ENCODE peak calls at places on chromosomes 11 and 22, in ten cellular contexts. Y is activated T-cell treated with anti-CD3 and anti-CD28 coated beads for 24 hours; Z is naive thymus-derived CD8-positive, alpha-beta T cell; W is OCI-M1; J is stomach; R is neural progenitor cell; M is non-pigmented ciliary epithelial cell; P is iPS-NIHi11; N is AML-193; O is NCI-H1092. B is an unnamed sample.

GRCh38 chr11:77522215-77522614 is 48.3 kb upstream of the PAK1 start:
- DNase-seq in N (no peak), O (no peak), J (no peak), W (no peak), R (no peak), Z (no peak), M (peak), P (no peak), Y (no peak), B (no peak)

GRCh38 chr11:133162228-133162627 is 370.1 kb downstream of the OPCML start:
- DNase-seq in Z (no peak), N (no peak), O (no peak), J (peak), Y (no peak), R (no peak), M (no peak), W (no peak), P (no peak), B (no peak)

GRCh38 chr11:19929147-19929546 is 216.5 kb downstream of the NAV2 start:
- DNase-seq in O (no peak), M (no peak), P (no peak), W (no peak), Z (no peak), N (no peak), Y (no peak), R (no peak), J (no peak), B (no peak)

GRCh38 chr11:45929486-45930030 is 7.1 kb downstream of the LARGE2 start:
- DNase-seq in O (no peak), J (no peak), N (no peak), Z (no peak), P (no peak), M (no peak), W (no peak), Y (no peak), R (no peak), B (no peak)

GRCh38 chr22:20567993-20568417 is 60.6 kb downstream of the MED15 start:
- DNase-seq in N (no peak), Y (no peak), M (no peak), W (no peak), J (no peak), P (peak), Z (no peak), R (no peak), O (no peak), B (peak)

GRCh38 chr11:119832132-119832531 is 103.1 kb upstream of the NECTIN1 start:
- DNase-seq in P (no peak), Z (no peak), N (no peak), O (peak), M (no peak), R (no peak), Y (no peak), W (no peak), J (no peak), B (no peak)

GRCh38 chr22:37193629-37194191 is 5.7 kb upstream of the C1QTNF6 start:
- DNase-seq in M (no peak), N (no peak), R (no peak), Y (peak), W (peak), O (no peak), P (no peak), J (no peak), Z (peak), B (no peak)

GRCh38 chr22:38657248-38657909 is 941 bp downstream of the CBY1 start:
- DNase-seq in Z (peak), N (peak), J (no peak), M (no peak), O (no peak), R (peak), Y (peak), W (peak), P (no peak), B (peak)

GRCh38 chr11:115958089-115959000 is 454.1 kb upstream of the CADM1 start:
- DNase-seq in J (no peak), M (no peak), O (peak), P (peak), W (no peak), Z (no peak), N (no peak), Y (no peak), R (no peak), B (no peak)

GRCh38 chr22:32991353-32992115 is 66.6 kb downstream of the SYN3 start:
- DNase-seq in R (no peak), Z (no peak), W (no peak), M (no peak), O (no peak), P (no peak), N (no peak), J (no peak), Y (no peak), B (peak)

GRCh38 chr11:62398011-62398994 is 20.5 kb upstream of the SCGB1A1 start:
- DNase-seq in Y (no peak), M (no peak), J (no peak), N (no peak), O (no peak), P (no peak), W (no peak), R (no peak), Z (no peak), B (no peak)

GRCh38 chr11:312092-312816 is 1.6 kb upstream of the IFITM1 start:
- DNase-seq in O (no peak), W (no peak), N (no peak), J (no peak), M (no peak), Y (no peak), P (no peak), Z (no peak), R (no peak), B (no peak)

GRCh38 chr11:15145635-15146034 is 30.9 kb downstream of the INSC start:
- DNase-seq in O (no peak), N (no peak), M (no peak), J (peak), R (no peak), P (no peak), Y (no peak), Z (no peak), W (peak), B (no peak)

GRCh38 chr11:3894128-3894731 is 38.8 kb downstream of the STIM1 start:
- DNase-seq in W (peak), Y (no peak), R (no peak), P (no peak), J (no peak), N (peak), M (no peak), Z (no peak), O (no peak), B (no peak)

GRCh38 chr22:25068701-25069100 is 116.2 kb downstream of the KIAA1671 start:
- DNase-seq in Z (peak), W (no peak), M (no peak), J (no peak), P (no peak), N (no peak), Y (no peak), O (no peak), R (no peak), B (peak)

GRCh38 chr22:22031183-22031560 is 48.6 kb upstream of the TOP3B start:
- DNase-seq in P (no peak), R (no peak), J (no peak), Y (no peak), Z (no peak), M (no peak), N (no peak), W (no peak), O (no peak), B (no peak)

GRCh38 chr22:22903355-22903777 is 15.8 kb downstream of the IGLL5 start:
- DNase-seq in P (no peak), W (no peak), M (no peak), N (no peak), Y (no peak), J (no peak), O (no peak), R (no peak), Z (no peak), B (peak)

GRCh38 chr11:43486141-43486540 is 127.4 kb downstream of the TTC17 start:
- DNase-seq in W (no peak), N (no peak), Z (no peak), R (no peak), O (no peak), J (no peak), M (peak), Y (no peak), P (no peak), B (no peak)

GRCh38 chr11:130315354-130315970 is 745 bp upstream of the ZBTB44 start:
- DNase-seq in O (peak), Y (peak), N (no peak), P (peak), R (peak), J (peak), M (no peak), W (no peak), Z (peak), B (no peak)

GRCh38 chr11:9905562-9905961 is 241.7 kb downstream of the SWAP70 start:
- DNase-seq in O (no peak), Z (no peak), M (no peak), W (no peak), Y (no peak), P (no peak), J (no peak), N (no peak), R (no peak), B (no peak)

GRCh38 chr11:73152861-73153483 is 10.9 kb upstream of the FCHSD2 start:
- DNase-seq in N (no peak), M (no peak), P (peak), O (no peak), J (peak), W (no peak), R (peak), Y (peak), Z (peak), B (no peak)

GRCh38 chr11:72333657-72334056 is 89.7 kb upstream of the PHOX2A start:
- DNase-seq in R (peak), O (no peak), N (no peak), J (no peak), P (peak), Y (peak), W (peak), M (no peak), Z (peak), B (peak)

GRCh38 chr11:16096336-16096735 is 260.0 kb downstream of the SOX6 start:
- DNase-seq in Z (no peak), P (no peak), N (no peak), W (no peak), O (no peak), M (peak), R (no peak), J (no peak), Y (no peak), B (no peak)

GRCh38 chr11:126834149-126834548 is 166.4 kb downstream of the KIRREL3 start:
- DNase-seq in J (no peak), Y (no peak), M (peak), N (no peak), Z (no peak), P (no peak), O (no peak), W (peak), R (no peak), B (no peak)

GRCh38 chr11:61969838-61970452 is 2.5 kb upstream of the FTH1 start:
- DNase-seq in N (peak), W (peak), R (no peak), P (no peak), Y (no peak), M (no peak), J (no peak), Z (no peak), O (no peak), B (no peak)

GRCh38 chr11:95647355-95647754 is 142.2 kb downstream of the FAM76B start:
- DNase-seq in J (no peak), R (no peak), Z (no peak), Y (no peak), M (no peak), O (no peak), P (no peak), W (no peak), N (no peak), B (no peak)

GRCh38 chr11:35967042-35967441 is 23.2 kb downstream of the LDLRAD3 start:
- DNase-seq in M (no peak), P (no peak), Y (no peak), W (no peak), Z (no peak), J (no peak), N (no peak), O (no peak), R (no peak), B (no peak)

GRCh38 chr11:61787928-61788491 is 4.4 kb downstream of the TMEM258 start:
- DNase-seq in N (peak), J (peak), W (peak), Y (no peak), P (peak), R (peak), O (no peak), Z (no peak), M (no peak), B (peak)

GRCh38 chr11:119356349-119357031 is 10.0 kb upstream of the MFRP start:
- DNase-seq in P (peak), R (peak), Y (peak), O (peak), N (peak), J (peak), W (peak), Z (peak), M (no peak), B (peak)

GRCh38 chr11:133533205-133533604 is 904 bp upstream of the OPCML start:
- DNase-seq in O (no peak), N (no peak), Z (no peak), J (no peak), M (no peak), R (no peak), Y (no peak), W (no peak), P (no peak), B (no peak)

GRCh38 chr11:83061883-83062282 is 9.8 kb downstream of the RAB30 start:
- DNase-seq in W (peak), M (no peak), P (no peak), R (no peak), O (no peak), Y (no peak), Z (no peak), N (no peak), J (no peak), B (no peak)

GRCh38 chr22:22789233-22789921 is 98.2 kb upstream of the IGLL5 start:
- DNase-seq in Y (no peak), R (no peak), M (no peak), P (no peak), O (no peak), J (no peak), W (no peak), Z (no peak), N (no peak), B (no peak)

GRCh38 chr22:38623357-38623756 is 32.8 kb downstream of the FAM227A start:
- DNase-seq in J (no peak), W (no peak), O (no peak), P (no peak), M (no peak), R (no peak), Y (no peak), Z (no peak), N (no peak), B (no peak)